ENCODE peak calls at places on chromosome 18, in four cellular contexts. One of them, this sample, is unnamed.

GRCh38 chr18:79940126-79940813 is 11.2 kb downstream of the SLC66A2 start:
- DNase-seq in IMR-90: no peak
- DNase-seq in neuronal stem cell: no peak
- DNase-seq in mesendoderm: no peak
- DNase-seq in this sample: no peak

GRCh38 chr18:75132931-75133525 is 75.9 kb downstream of the PTGR3 start:
- DNase-seq in IMR-90: no peak
- DNase-seq in neuronal stem cell: no peak
- DNase-seq in mesendoderm: no peak
- DNase-seq in this sample: peak

GRCh38 chr18:46158498-46158897 is 54.3 kb downstream of the HAUS1 start:
- DNase-seq in IMR-90: peak
- DNase-seq in neuronal stem cell: no peak
- DNase-seq in mesendoderm: peak
- DNase-seq in this sample: no peak

GRCh38 chr18:69723434-69723833 is 224.2 kb downstream of the CD226 start:
- DNase-seq in IMR-90: no peak
- DNase-seq in neuronal stem cell: no peak
- DNase-seq in mesendoderm: no peak
- DNase-seq in this sample: no peak

GRCh38 chr18:70181015-70181414 is 24.5 kb downstream of the RTTN start:
- DNase-seq in IMR-90: peak
- DNase-seq in neuronal stem cell: no peak
- DNase-seq in mesendoderm: peak
- DNase-seq in this sample: no peak

GRCh38 chr18:23213200-23213599 is 77.9 kb downstream of the CABLES1 start:
- DNase-seq in IMR-90: no peak
- DNase-seq in neuronal stem cell: no peak
- DNase-seq in mesendoderm: no peak
- DNase-seq in this sample: no peak

GRCh38 chr18:79632765-79633164 is 46.8 kb upstream of the CTDP1 start:
- DNase-seq in IMR-90: no peak
- DNase-seq in neuronal stem cell: no peak
- DNase-seq in mesendoderm: no peak
- DNase-seq in this sample: no peak

GRCh38 chr18:48186084-48186798 is 222.9 kb downstream of the ZBTB7C start:
- DNase-seq in IMR-90: no peak
- DNase-seq in neuronal stem cell: peak
- DNase-seq in mesendoderm: peak
- DNase-seq in this sample: no peak

GRCh38 chr18:51165296-51165695 is 32.2 kb downstream of the MEX3C start:
- DNase-seq in IMR-90: no peak
- DNase-seq in neuronal stem cell: no peak
- DNase-seq in mesendoderm: no peak
- DNase-seq in this sample: no peak

GRCh38 chr18:62629031-62629430 is 86.3 kb upstream of the PHLPP1 start:
- DNase-seq in IMR-90: no peak
- DNase-seq in neuronal stem cell: no peak
- DNase-seq in mesendoderm: no peak
- DNase-seq in this sample: no peak

GRCh38 chr18:36648803-36649202 is 180.0 kb downstream of the TPGS2 start:
- DNase-seq in IMR-90: no peak
- DNase-seq in neuronal stem cell: no peak
- DNase-seq in mesendoderm: no peak
- DNase-seq in this sample: no peak

GRCh38 chr18:22021701-22022100 is 147.7 kb upstream of the GATA6 start:
- DNase-seq in IMR-90: no peak
- DNase-seq in neuronal stem cell: no peak
- DNase-seq in mesendoderm: no peak
- DNase-seq in this sample: no peak

GRCh38 chr18:28581503-28582169 is 404.7 kb upstream of the CDH2 start:
- DNase-seq in IMR-90: no peak
- DNase-seq in neuronal stem cell: peak
- DNase-seq in mesendoderm: peak
- DNase-seq in this sample: no peak

GRCh38 chr18:3994061-3994687 is 460.9 kb downstream of the DLGAP1 start:
- DNase-seq in IMR-90: no peak
- DNase-seq in neuronal stem cell: no peak
- DNase-seq in mesendoderm: no peak
- DNase-seq in this sample: no peak

GRCh38 chr18:5622905-5623304 is 79.1 kb upstream of the EPB41L3 start:
- DNase-seq in IMR-90: peak
- DNase-seq in neuronal stem cell: no peak
- DNase-seq in mesendoderm: no peak
- DNase-seq in this sample: no peak

GRCh38 chr18:58671941-58672565 is 788 bp downstream of the MALT1 start:
- DNase-seq in IMR-90: peak
- DNase-seq in neuronal stem cell: no peak
- DNase-seq in mesendoderm: peak
- DNase-seq in this sample: no peak

GRCh38 chr18:57909620-57910019 is 106.5 kb upstream of the ATP8B1 start:
- DNase-seq in IMR-90: no peak
- DNase-seq in neuronal stem cell: no peak
- DNase-seq in mesendoderm: no peak
- DNase-seq in this sample: no peak

GRCh38 chr18:32424696-32425095 is 46.0 kb downstream of the GAREM1 start:
- DNase-seq in IMR-90: no peak
- DNase-seq in neuronal stem cell: no peak
- DNase-seq in mesendoderm: no peak
- DNase-seq in this sample: no peak

DNA sequence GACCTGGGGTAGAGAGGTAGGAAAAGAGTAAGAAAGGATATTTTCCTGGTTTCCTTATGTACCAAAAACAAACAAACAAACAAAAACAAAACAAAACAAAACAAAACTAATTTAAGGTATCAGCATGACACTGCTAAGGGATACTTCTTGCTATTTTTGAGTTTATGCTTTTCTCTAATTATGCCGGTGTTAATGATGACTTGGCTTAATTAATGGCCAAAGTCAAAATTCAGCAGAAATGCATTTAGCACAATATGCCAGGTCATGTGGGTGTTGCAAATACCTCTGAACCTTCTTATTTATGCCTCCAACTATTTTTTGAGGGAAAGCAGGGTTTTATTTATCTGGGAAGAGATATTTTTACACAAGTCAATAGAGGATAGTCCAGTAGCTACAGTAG is 3.2 kb upstream of the CHST9 start:
- DNase-seq in IMR-90: no peak
- DNase-seq in neuronal stem cell: no peak
- DNase-seq in mesendoderm: no peak
- DNase-seq in this sample: no peak
- H2BK120ac ChIP-seq in IMR-90: no peak
- H2BK120ac ChIP-seq in neuronal stem cell: no peak
- H2BK120ac ChIP-seq in mesendoderm: no peak
- H2BK120ac ChIP-seq in this sample: no peak

DNA sequence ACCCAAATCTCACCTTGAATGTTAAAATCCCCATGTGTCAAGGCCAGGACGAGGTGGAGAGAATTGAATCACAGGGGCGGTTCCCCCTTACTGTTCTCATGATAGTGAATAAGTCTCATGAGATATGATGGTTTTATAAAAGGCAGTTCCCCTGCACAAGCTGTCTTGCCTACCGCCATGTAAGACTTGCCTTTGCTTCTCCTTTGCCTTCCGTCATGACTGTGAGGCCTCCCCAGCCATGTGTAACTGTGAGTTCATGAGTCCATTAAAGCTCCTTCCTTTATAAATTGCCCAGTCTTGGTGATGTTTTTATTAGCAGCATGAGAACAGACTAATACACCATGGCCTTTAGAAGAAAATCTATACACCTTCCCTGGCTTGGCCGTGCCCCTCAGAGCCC is 7.4 kb upstream of the MBP start:
- DNase-seq in IMR-90: no peak
- DNase-seq in neuronal stem cell: no peak
- DNase-seq in mesendoderm: no peak
- DNase-seq in this sample: no peak
- H2BK120ac ChIP-seq in IMR-90: no peak
- H2BK120ac ChIP-seq in neuronal stem cell: no peak
- H2BK120ac ChIP-seq in mesendoderm: no peak
- H2BK120ac ChIP-seq in this sample: no peak

GRCh38 chr18:33432857-33433256 is 7.7 kb downstream of the CCDC178 start:
- DNase-seq in IMR-90: peak
- DNase-seq in neuronal stem cell: no peak
- DNase-seq in mesendoderm: no peak
- DNase-seq in this sample: no peak
- H2BK120ac ChIP-seq in IMR-90: no peak
- H2BK120ac ChIP-seq in neuronal stem cell: no peak
- H2BK120ac ChIP-seq in mesendoderm: no peak
- H2BK120ac ChIP-seq in this sample: no peak

DNA sequence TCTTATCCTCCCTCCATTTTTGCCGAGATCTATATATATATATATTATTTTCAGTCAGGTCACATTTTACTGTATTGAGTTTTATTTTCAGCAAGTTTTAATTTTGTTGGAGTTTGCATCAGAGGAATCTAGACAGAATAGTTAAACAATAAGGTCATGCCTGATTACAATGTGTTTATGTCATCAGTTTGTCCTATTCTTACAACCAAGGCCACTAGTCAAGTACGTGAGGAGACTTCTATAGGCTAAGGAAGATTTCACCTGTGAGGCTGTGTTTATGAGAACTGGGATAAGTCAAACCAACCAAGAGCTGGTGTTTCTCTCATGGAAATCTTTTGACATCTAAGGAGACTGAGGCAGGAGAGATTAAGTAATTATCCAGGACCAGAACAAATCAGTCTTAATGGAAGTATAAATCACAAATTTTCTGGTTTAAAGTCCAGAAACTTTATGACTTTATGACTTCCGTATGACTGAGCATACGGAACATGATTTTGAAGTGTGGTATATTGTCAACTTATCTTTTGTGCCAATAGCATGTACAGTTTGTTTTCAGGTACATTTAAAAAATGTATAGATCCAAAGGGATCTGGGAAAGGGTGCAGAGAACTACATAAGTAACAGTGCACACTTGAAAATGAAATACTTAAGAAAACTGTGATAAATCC is 100.0 kb upstream of the DTNA start:
- DNase-seq in IMR-90: no peak
- DNase-seq in neuronal stem cell: no peak
- DNase-seq in mesendoderm: peak
- DNase-seq in this sample: no peak
- H2BK120ac ChIP-seq in IMR-90: no peak
- H2BK120ac ChIP-seq in neuronal stem cell: no peak
- H2BK120ac ChIP-seq in mesendoderm: no peak
- H2BK120ac ChIP-seq in this sample: no peak

GRCh38 chr18:77065221-77065981 is 67.2 kb downstream of the MBP start:
- DNase-seq in IMR-90: peak
- DNase-seq in neuronal stem cell: no peak
- DNase-seq in mesendoderm: no peak
- DNase-seq in this sample: no peak
- H2BK120ac ChIP-seq in IMR-90: peak
- H2BK120ac ChIP-seq in neuronal stem cell: no peak
- H2BK120ac ChIP-seq in mesendoderm: no peak
- H2BK120ac ChIP-seq in this sample: no peak